ENCODE peak calls at places on chromosomes 4 and X, in nine cellular contexts. F is astrocyte of the cerebellum, S is GM23248, R is mesenchymal stem cell, P is colonic mucosa, N is heart left ventricle, Z is cardiac muscle cell, J is astrocyte of the spinal cord, C is ovary. T is an unnamed sample.

GRCh38 chrX:109344666-109345065 is 137.2 kb downstream of the GUCY2F start:
- DNase-seq in R (no peak), Z (no peak), C (no peak), N (no peak), J (peak; percentile 55), S (no peak), P (no peak), F (no peak), T (no peak)

GRCh38 chr4:7156273-7157139 is 35.8 kb upstream of the SORCS2 start:
- DNase-seq in S (peak; percentile 22), C (peak; percentile 73), N (peak; percentile 64), F (no peak), J (no peak), Z (peak; percentile 61), P (peak; percentile 17), R (peak; percentile 9), T (peak; percentile 87)

GRCh38 chr4:167100120-167100519 is 134.2 kb downstream of the SPOCK3 start:
- DNase-seq in S (peak; percentile 17), C (no peak), F (peak; percentile 31), Z (peak; percentile 17), J (peak; percentile 67), R (peak; percentile 30), N (no peak), P (no peak), T (no peak)

GRCh38 chr4:89658701-89659024 is 178.3 kb downstream of the SNCA start:
- DNase-seq in C (no peak), S (no peak), F (no peak), P (no peak), N (no peak), Z (no peak), R (no peak), J (no peak), T (no peak)

GRCh38 chrX:19886375-19886774 is 1.0 kb downstream of the SH3KBP1 start:
- DNase-seq in C (no peak), S (no peak), R (no peak), N (no peak), Z (no peak), F (no peak), P (no peak), J (no peak), T (peak; percentile 47)

GRCh38 chr4:95835672-95836071 is 4.2 kb upstream of the PDHA2 start:
- DNase-seq in Z (peak; percentile 3), R (peak; percentile 22), J (no peak), P (no peak), C (no peak), S (no peak), F (no peak), N (no peak), T (peak; percentile 69)

GRCh38 chr4:115233600-115233999 is 120.2 kb upstream of the NDST4 start:
- DNase-seq in F (no peak), N (no peak), Z (no peak), P (no peak), J (no peak), S (no peak), C (no peak), R (no peak), T (no peak)

GRCh38 chr4:114599231-114600065 is 841 bp downstream of the UGT8 start:
- DNase-seq in J (peak; percentile 10), C (peak; percentile 9), S (peak; percentile 8), N (no peak), F (no peak), Z (no peak), P (peak; percentile 68), R (peak; percentile 11), T (peak; percentile 82)

GRCh38 chrX:27735914-27736313 is 71.9 kb upstream of the MAGEB10 start:
- DNase-seq in F (no peak), S (no peak), J (no peak), N (no peak), P (no peak), R (no peak), Z (no peak), C (no peak), T (no peak)

DNA sequence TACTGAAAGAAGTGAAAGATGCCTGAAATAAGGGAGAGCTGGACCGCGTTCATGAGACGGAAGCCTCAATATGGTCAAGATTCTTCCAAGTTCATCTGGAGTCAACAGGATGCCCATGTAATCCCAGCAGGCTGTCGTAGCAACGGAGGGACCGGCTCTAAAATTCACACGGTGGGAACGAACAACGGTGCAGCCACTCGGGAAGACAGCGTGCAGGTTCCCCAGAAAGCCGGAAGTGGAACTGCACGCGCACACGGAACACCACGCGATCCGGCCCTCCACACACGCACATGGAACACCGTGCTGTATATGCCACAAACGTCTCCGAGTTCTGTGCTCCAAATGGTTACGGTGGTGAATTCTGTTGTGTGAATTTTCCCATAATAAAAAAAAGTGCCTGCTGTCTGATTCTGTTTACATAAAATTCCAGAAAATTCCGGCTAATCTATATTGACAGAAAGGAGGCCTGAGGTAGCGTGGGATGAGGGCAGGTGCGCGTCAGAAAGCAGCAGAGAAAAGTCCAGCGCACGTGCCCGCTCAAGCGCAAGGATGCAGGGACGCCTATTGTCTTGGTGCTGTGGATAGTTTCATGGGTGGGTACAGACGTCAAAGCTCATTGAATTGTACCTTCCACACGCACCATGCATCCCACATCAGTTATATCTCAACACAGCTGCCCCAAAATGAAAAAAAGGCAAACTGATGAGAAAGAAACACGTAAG is 31.2 kb downstream of the PPP2R3B start:
- DNase-seq in J (no peak), P (no peak), C (no peak), F (no peak), N (no peak), Z (no peak), R (no peak), S (no peak), T (no peak)
- H3K4me3 ChIP-seq in J (no peak overlapping the region), P (no peak overlapping the region), C (no peak overlapping the region), F (no peak overlapping the region), N (no peak overlapping the region), Z (no peak overlapping the region), R (no peak overlapping the region), S (no peak overlapping the region), T (no peak overlapping the region)

GRCh38 chrX:11787564-11787963 is 29.5 kb downstream of the MSL3 start:
- DNase-seq in F (peak; percentile 31), Z (peak; percentile 74), R (peak; percentile 26), S (peak; percentile 59), C (peak; percentile 73), P (peak; percentile 58), J (peak; percentile 52), N (peak; percentile 67), T (peak; percentile 95)
- H3K4me3 ChIP-seq in F (peak overlapping the region; percentile 24), Z (no peak overlapping the region), R (peak overlapping the region; percentile 17), S (peak overlapping the region; percentile 75), C (peak overlapping the region; percentile 4), P (no peak overlapping the region), J (peak overlapping the region; percentile 10), N (no peak overlapping the region), T (no peak overlapping the region)

GRCh38 chr4:86961103-86961502 is 26.3 kb downstream of the AFF1 start:
- DNase-seq in N (no peak), C (no peak), S (no peak), Z (no peak), R (no peak), J (no peak), P (no peak), F (no peak), T (no peak)

GRCh38 chr4:86963697-86964096 is 28.9 kb downstream of the AFF1 start:
- DNase-seq in Z (no peak), C (no peak), R (peak; percentile 38), N (no peak), P (no peak), F (no peak), S (peak; percentile 69), J (no peak), T (no peak)

GRCh38 chr4:86961605-86962295 is 26.9 kb downstream of the AFF1 start:
- DNase-seq in S (peak; percentile 41), R (peak; percentile 89), F (peak; percentile 33), N (no peak), C (no peak), Z (peak; percentile 37), J (peak; percentile 75), P (no peak), T (no peak)

GRCh38 chr4:86959588-86960500 is 25.0 kb downstream of the AFF1 start:
- DNase-seq in Z (no peak), F (no peak), S (no peak), C (no peak), R (peak; percentile 20), N (no peak), P (no peak), J (no peak), T (peak; percentile 89)

DNA sequence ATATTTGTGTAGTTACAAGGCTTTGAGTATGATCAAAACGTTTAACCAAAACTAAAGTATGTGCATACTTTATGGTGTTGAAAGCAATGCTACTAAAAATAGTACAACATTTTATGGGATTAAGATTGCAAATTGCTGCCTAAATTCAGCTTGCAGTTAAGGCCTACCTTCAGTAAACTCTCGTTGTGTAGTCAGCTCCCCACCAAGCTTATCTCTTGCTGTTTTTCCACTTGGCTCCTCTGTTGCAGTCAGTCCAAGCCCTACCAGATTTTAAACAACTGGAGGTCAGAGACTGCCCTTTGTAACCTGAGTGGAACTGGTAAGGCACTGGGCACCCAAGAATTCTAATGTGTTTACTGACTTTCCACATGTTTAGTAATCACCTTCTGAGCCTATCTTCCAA is 25.7 kb downstream of the AFF1 start:
- DNase-seq in N (no peak), F (no peak), J (no peak), C (no peak), S (peak; percentile 19), Z (peak; percentile 53), R (peak; percentile 56), P (no peak), T (peak; percentile 58)
- H3K4me3 ChIP-seq in N (no peak overlapping the region), F (no peak overlapping the region), J (no peak overlapping the region), C (no peak overlapping the region), S (no peak overlapping the region), Z (no peak overlapping the region), R (no peak overlapping the region), P (no peak overlapping the region), T (peak overlapping the region; percentile 39)

GRCh38 chrX:39691724-39692123 is 406.0 kb downstream of the BCOR start:
- DNase-seq in R (no peak), Z (no peak), S (no peak), C (no peak), J (no peak), F (no peak), P (no peak), N (no peak), T (no peak)

GRCh38 chrX:39688576-39689373 is 409.0 kb downstream of the BCOR start:
- DNase-seq in N (peak; percentile 80), P (peak; percentile 65), R (peak; percentile 50), J (peak; percentile 23), C (peak; percentile 78), S (peak; percentile 61), Z (peak; percentile 75), F (no peak), T (peak; percentile 92)

GRCh38 chrX:39690541-39691415 is 407.0 kb downstream of the BCOR start:
- DNase-seq in P (peak; percentile 58), C (no peak), J (no peak), F (no peak), N (no peak), Z (no peak), S (no peak), R (no peak), T (no peak)

GRCh38 chrX:39689374-39690104 is 408.2 kb downstream of the BCOR start:
- DNase-seq in C (no peak), R (no peak), Z (no peak), N (no peak), P (peak; percentile 34), F (no peak), J (no peak), S (peak; percentile 25), T (peak; percentile 84)

DNA sequence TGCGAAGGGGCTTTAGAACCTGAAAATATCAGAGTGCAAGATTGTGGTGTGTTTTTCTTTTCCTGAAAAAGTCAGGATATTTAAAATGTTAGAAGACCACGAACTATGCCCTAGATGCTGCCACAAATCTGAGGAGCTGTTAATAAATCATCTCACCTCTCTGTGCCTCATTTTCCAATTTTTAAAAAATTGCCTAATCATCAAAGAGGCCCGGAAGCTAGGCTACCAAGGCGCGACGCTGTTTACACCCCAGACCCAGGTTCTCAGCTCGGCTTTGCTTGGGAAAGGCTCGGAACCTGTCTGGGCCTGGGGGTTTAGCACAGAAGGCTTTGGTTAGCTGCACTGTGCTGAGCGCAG is 409.6 kb downstream of the BCOR start:
- DNase-seq in P (no peak), S (no peak), R (no peak), Z (no peak), N (no peak), J (no peak), C (no peak), F (no peak), T (no peak)
- H3K4me3 ChIP-seq in P (no peak overlapping the region), S (peak overlapping the region; percentile 57), R (no peak overlapping the region), Z (peak overlapping the region; percentile 56), N (no peak overlapping the region), J (peak overlapping the region; percentile 5), C (peak overlapping the region; percentile 43), F (peak overlapping the region; percentile 36), T (no peak overlapping the region)

T was measured in endodermal cell.